ENCODE peak calls at places on chromosomes 11 and 22, in six cellular contexts. One of them, this sample, is unnamed.

GRCh38 chr22:36299911-36300310 is 47.0 kb downstream of the APOL1 start:
- DNase-seq in GM12878: no peak
- DNase-seq in A549: no peak
- DNase-seq in endothelial cell of umbilical vein: no peak
- DNase-seq in K562: no peak
- DNase-seq in HepG2: no peak
- DNase-seq in this sample: peak; percentile 98

GRCh38 chr22:43337385-43337784 is 5.8 kb downstream of the SCUBE1 start:
- DNase-seq in GM12878: no peak
- DNase-seq in endothelial cell of umbilical vein: no peak
- DNase-seq in HepG2: no peak
- DNase-seq in K562: no peak
- DNase-seq in A549: no peak
- DNase-seq in this sample: no peak

GRCh38 chr11:83115551-83115950 is 41.4 kb upstream of the PCF11 start:
- DNase-seq in HepG2: peak; percentile 66
- DNase-seq in endothelial cell of umbilical vein: no peak
- DNase-seq in GM12878: no peak
- DNase-seq in A549: no peak
- DNase-seq in K562: no peak
- DNase-seq in this sample: no peak

GRCh38 chr11:127862406-127862805 is 725.0 kb downstream of the ETS1 start:
- DNase-seq in K562: no peak
- DNase-seq in HepG2: no peak
- DNase-seq in GM12878: no peak
- DNase-seq in A549: no peak
- DNase-seq in endothelial cell of umbilical vein: no peak
- DNase-seq in this sample: no peak

GRCh38 chr11:57567512-57568329 is at the start of gene UBE2L6:
- DNase-seq in HepG2: no peak
- DNase-seq in K562: peak; percentile 83
- DNase-seq in endothelial cell of umbilical vein: no peak
- DNase-seq in A549: peak; percentile 87
- DNase-seq in GM12878: no peak
- DNase-seq in this sample: peak; percentile 87

GRCh38 chr22:50599816-50600454 is 658 bp upstream of the MAPK8IP2 start:
- DNase-seq in GM12878: no peak
- DNase-seq in HepG2: peak; percentile 9
- DNase-seq in K562: peak; percentile 84
- DNase-seq in A549: no peak
- DNase-seq in endothelial cell of umbilical vein: peak; percentile 26
- DNase-seq in this sample: peak; percentile 60

GRCh38 chr11:12968836-12969235 is 40.3 kb upstream of the RASSF10 start:
- DNase-seq in endothelial cell of umbilical vein: no peak
- DNase-seq in K562: no peak
- DNase-seq in HepG2: no peak
- DNase-seq in GM12878: no peak
- DNase-seq in A549: no peak
- DNase-seq in this sample: no peak

GRCh38 chr22:37503850-37504249 is 15.4 kb downstream of the CARD10 start:
- DNase-seq in A549: peak; percentile 27
- DNase-seq in endothelial cell of umbilical vein: peak; percentile 44
- DNase-seq in GM12878: no peak
- DNase-seq in HepG2: peak; percentile 38
- DNase-seq in K562: no peak
- DNase-seq in this sample: peak; percentile 32

GRCh38 chr11:62612366-62613274 is at the start of the genes EML3 and ROM1:
- DNase-seq in endothelial cell of umbilical vein: peak; percentile 80
- DNase-seq in HepG2: peak; percentile 70
- DNase-seq in K562: peak; percentile 94
- DNase-seq in A549: peak; percentile 88
- DNase-seq in GM12878: no peak
- DNase-seq in this sample: peak; percentile 93

GRCh38 chr11:3022982-3023381 is 30.9 kb upstream of the NAP1L4 start:
- DNase-seq in GM12878: no peak
- DNase-seq in HepG2: no peak
- DNase-seq in K562: no peak
- DNase-seq in A549: no peak
- DNase-seq in endothelial cell of umbilical vein: no peak
- DNase-seq in this sample: no peak

GRCh38 chr11:3104051-3104714 is 47.0 kb upstream of the CARS1 start:
- DNase-seq in GM12878: no peak
- DNase-seq in K562: no peak
- DNase-seq in HepG2: no peak
- DNase-seq in endothelial cell of umbilical vein: no peak
- DNase-seq in A549: no peak
- DNase-seq in this sample: no peak

GRCh38 chr11:134358853-134359490 is 27.2 kb downstream of the GLB1L2 start:
- DNase-seq in K562: no peak
- DNase-seq in A549: no peak
- DNase-seq in endothelial cell of umbilical vein: no peak
- DNase-seq in HepG2: no peak
- DNase-seq in GM12878: no peak
- DNase-seq in this sample: no peak

GRCh38 chr11:16216831-16217230 is 139.5 kb downstream of the SOX6 start:
- DNase-seq in endothelial cell of umbilical vein: no peak
- DNase-seq in K562: no peak
- DNase-seq in A549: no peak
- DNase-seq in HepG2: no peak
- DNase-seq in GM12878: no peak
- DNase-seq in this sample: no peak

GRCh38 chr11:99199336-99199735 is 178.6 kb downstream of the CNTN5 start:
- DNase-seq in GM12878: no peak
- DNase-seq in K562: no peak
- DNase-seq in HepG2: no peak
- DNase-seq in endothelial cell of umbilical vein: no peak
- DNase-seq in A549: no peak
- DNase-seq in this sample: no peak

GRCh38 chr11:71252434-71252781 is at the start of gene SHANK2:
- DNase-seq in HepG2: no peak
- DNase-seq in K562: no peak
- DNase-seq in GM12878: no peak
- DNase-seq in endothelial cell of umbilical vein: no peak
- DNase-seq in A549: peak; percentile 49
- DNase-seq in this sample: no peak

GRCh38 chr11:110305169-110306018 is 9.0 kb upstream of the RDX start:
- DNase-seq in endothelial cell of umbilical vein: peak; percentile 79
- DNase-seq in A549: no peak
- DNase-seq in K562: no peak
- DNase-seq in GM12878: no peak
- DNase-seq in HepG2: peak; percentile 82
- DNase-seq in this sample: no peak

GRCh38 chr11:103624708-103625623 is 411.5 kb upstream of the DDI1 start:
- DNase-seq in GM12878: no peak
- DNase-seq in A549: peak; percentile 55
- DNase-seq in endothelial cell of umbilical vein: peak; percentile 99
- DNase-seq in K562: no peak
- DNase-seq in HepG2: no peak
- DNase-seq in this sample: no peak

GRCh38 chr11:1530686-1531256 is 41.3 kb downstream of the DUSP8 start:
- DNase-seq in endothelial cell of umbilical vein: no peak
- DNase-seq in GM12878: no peak
- DNase-seq in K562: no peak
- DNase-seq in HepG2: no peak
- DNase-seq in A549: no peak
- DNase-seq in this sample: no peak

GRCh38 chr11:44530413-44531115 is 34.9 kb upstream of the CD82 start:
- DNase-seq in GM12878: no peak
- DNase-seq in HepG2: no peak
- DNase-seq in A549: no peak
- DNase-seq in endothelial cell of umbilical vein: no peak
- DNase-seq in K562: peak; percentile 42
- DNase-seq in this sample: no peak

GRCh38 chr11:125245299-125245698 is 80.7 kb downstream of the PKNOX2 start:
- DNase-seq in GM12878: no peak
- DNase-seq in HepG2: no peak
- DNase-seq in K562: no peak
- DNase-seq in A549: no peak
- DNase-seq in endothelial cell of umbilical vein: no peak
- DNase-seq in this sample: no peak

GRCh38 chr11:62709262-62710000 is 2.0 kb downstream of the GNG3 start:
- DNase-seq in GM12878: peak; percentile 91
- DNase-seq in A549: peak; percentile 94
- DNase-seq in K562: peak; percentile 43
- DNase-seq in HepG2: no peak
- DNase-seq in endothelial cell of umbilical vein: peak; percentile 98
- DNase-seq in this sample: peak; percentile 93

GRCh38 chr22:22818861-22819855 is 68.5 kb upstream of the IGLL5 start:
- DNase-seq in K562: no peak
- DNase-seq in HepG2: no peak
- DNase-seq in endothelial cell of umbilical vein: no peak
- DNase-seq in A549: no peak
- DNase-seq in GM12878: peak; percentile 47
- DNase-seq in this sample: peak; percentile 86

GRCh38 chr22:24178021-24178431 is 3.3 kb upstream of the SUSD2 start:
- DNase-seq in HepG2: no peak
- DNase-seq in K562: no peak
- DNase-seq in endothelial cell of umbilical vein: no peak
- DNase-seq in A549: no peak
- DNase-seq in GM12878: no peak
- DNase-seq in this sample: no peak

GRCh38 chr22:49953027-49953679 is 7.4 kb upstream of the PIM3 start:
- DNase-seq in endothelial cell of umbilical vein: no peak
- DNase-seq in A549: no peak
- DNase-seq in HepG2: no peak
- DNase-seq in GM12878: no peak
- DNase-seq in K562: no peak
- DNase-seq in this sample: no peak

GRCh38 chr11:64044730-64045386 is 9.1 kb downstream of the FLRT1 start:
- DNase-seq in GM12878: no peak
- DNase-seq in HepG2: peak; percentile 10
- DNase-seq in endothelial cell of umbilical vein: no peak
- DNase-seq in A549: no peak
- DNase-seq in K562: no peak
- DNase-seq in this sample: peak; percentile 37

GRCh38 chr11:38835986-38836385 is 2237.9 kb upstream of the RAG2 start:
- DNase-seq in GM12878: no peak
- DNase-seq in K562: no peak
- DNase-seq in HepG2: no peak
- DNase-seq in A549: no peak
- DNase-seq in endothelial cell of umbilical vein: no peak
- DNase-seq in this sample: no peak

GRCh38 chr11:20116825-20117224 is 43.5 kb downstream of the DBX1 start:
- DNase-seq in A549: no peak
- DNase-seq in HepG2: no peak
- DNase-seq in GM12878: no peak
- DNase-seq in K562: no peak
- DNase-seq in endothelial cell of umbilical vein: no peak
- DNase-seq in this sample: no peak

GRCh38 chr11:104333977-104334376 is 170.0 kb upstream of the PDGFD start:
- DNase-seq in GM12878: no peak
- DNase-seq in HepG2: peak; percentile 7
- DNase-seq in A549: no peak
- DNase-seq in K562: no peak
- DNase-seq in endothelial cell of umbilical vein: peak; percentile 3
- DNase-seq in this sample: peak; percentile 46

GRCh38 chr11:12756101-12756500 is 81.9 kb downstream of the TEAD1 start:
- DNase-seq in A549: no peak
- DNase-seq in GM12878: no peak
- DNase-seq in K562: no peak
- DNase-seq in endothelial cell of umbilical vein: no peak
- DNase-seq in HepG2: no peak
- DNase-seq in this sample: no peak

GRCh38 chr22:21755855-21756284 is 20.3 kb upstream of the YPEL1 start:
- DNase-seq in HepG2: peak; percentile 18
- DNase-seq in K562: peak; percentile 98
- DNase-seq in GM12878: peak; percentile 57
- DNase-seq in A549: no peak
- DNase-seq in endothelial cell of umbilical vein: peak; percentile 49
- DNase-seq in this sample: peak; percentile 22

GRCh38 chr11:106231591-106231990 is 154.1 kb downstream of the AASDHPPT start:
- DNase-seq in GM12878: no peak
- DNase-seq in endothelial cell of umbilical vein: no peak
- DNase-seq in K562: no peak
- DNase-seq in HepG2: no peak
- DNase-seq in A549: no peak
- DNase-seq in this sample: peak; percentile 3
- TF ChIP-seq MYC in GM12878: no peak
- TF ChIP-seq MYC in endothelial cell of umbilical vein: no peak
- TF ChIP-seq MYC in K562: no peak
- TF ChIP-seq MYC in HepG2: no peak
- TF ChIP-seq MYC in A549: no peak
- TF ChIP-seq MYC in this sample: no peak

GRCh38 chr11:60500276-60500935 is 7.8 kb downstream of the MS4A12 start:
- DNase-seq in HepG2: no peak
- DNase-seq in A549: no peak
- DNase-seq in K562: no peak
- DNase-seq in endothelial cell of umbilical vein: no peak
- DNase-seq in GM12878: no peak
- DNase-seq in this sample: no peak
- TF ChIP-seq MYC in HepG2: no peak
- TF ChIP-seq MYC in A549: no peak
- TF ChIP-seq MYC in K562: no peak
- TF ChIP-seq MYC in endothelial cell of umbilical vein: no peak
- TF ChIP-seq MYC in GM12878: no peak
- TF ChIP-seq MYC in this sample: no peak

DNA sequence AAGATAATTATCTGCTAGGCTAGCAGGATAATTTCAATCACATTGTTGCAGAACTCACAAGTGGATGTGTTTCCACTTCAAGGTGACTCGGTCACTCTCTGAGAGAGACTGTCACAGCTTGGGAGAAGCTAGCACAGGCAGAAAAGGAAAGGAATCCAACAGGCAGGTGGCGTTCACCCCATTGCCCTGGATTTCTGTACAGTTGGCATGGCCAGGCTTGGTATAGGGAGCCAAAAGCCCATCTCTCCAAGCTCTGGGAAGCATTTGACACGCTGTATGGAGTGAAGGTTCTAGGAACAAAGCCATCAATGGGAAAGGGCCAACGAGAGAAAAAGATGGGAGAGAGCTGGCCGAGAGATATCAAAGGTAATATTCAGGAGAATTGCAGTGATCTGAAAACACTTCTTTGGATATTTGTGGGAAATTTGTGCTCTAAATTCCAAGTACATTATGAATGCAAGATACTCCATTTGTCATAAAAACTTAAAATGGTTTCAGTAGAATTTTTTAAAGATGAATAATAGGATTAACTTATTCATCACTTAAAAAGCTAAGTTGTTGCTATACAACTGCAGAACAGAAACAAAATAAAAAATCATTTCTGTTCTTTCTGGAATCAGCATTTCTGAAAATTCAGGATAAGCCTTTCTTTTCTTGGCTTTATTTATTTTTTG is 223.5 kb upstream of the NTM start:
- DNase-seq in endothelial cell of umbilical vein: no peak
- DNase-seq in A549: no peak
- DNase-seq in HepG2: no peak
- DNase-seq in K562: no peak
- DNase-seq in GM12878: no peak
- DNase-seq in this sample: no peak
- TF ChIP-seq MYC in endothelial cell of umbilical vein: no peak
- TF ChIP-seq MYC in A549: no peak
- TF ChIP-seq MYC in HepG2: no peak
- TF ChIP-seq MYC in K562: no peak
- TF ChIP-seq MYC in GM12878: no peak
- TF ChIP-seq MYC in this sample: no peak

DNA sequence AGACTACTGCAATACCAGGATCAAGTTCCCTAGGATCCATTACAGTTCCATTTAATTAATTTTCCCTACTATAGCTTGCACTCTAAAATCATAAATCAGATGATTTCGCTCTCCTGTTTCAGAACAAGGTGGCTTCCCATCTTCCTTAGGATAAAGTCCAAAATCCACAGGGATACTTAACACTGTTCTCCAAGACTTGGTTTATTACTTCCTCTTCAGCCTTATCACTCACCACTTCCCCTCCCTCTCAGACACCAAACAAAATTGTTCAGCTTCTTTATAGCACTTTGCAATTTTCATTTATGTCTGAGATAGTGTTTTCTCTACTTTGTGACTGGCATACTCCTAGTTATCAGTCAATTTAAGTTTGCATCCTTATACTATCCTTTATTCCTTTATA is 124.5 kb downstream of the GRIA4 start:
- DNase-seq in HepG2: no peak
- DNase-seq in GM12878: no peak
- DNase-seq in endothelial cell of umbilical vein: no peak
- DNase-seq in K562: no peak
- DNase-seq in A549: no peak
- DNase-seq in this sample: no peak
- TF ChIP-seq MYC in HepG2: no peak
- TF ChIP-seq MYC in GM12878: no peak
- TF ChIP-seq MYC in endothelial cell of umbilical vein: no peak
- TF ChIP-seq MYC in K562: no peak
- TF ChIP-seq MYC in A549: no peak
- TF ChIP-seq MYC in this sample: no peak

This sample was measured in NB4.